ENCODE peak calls at places on chromosomes 6 and 20, in six cellular contexts. K is MM.1S, V is HCT116, M is neural progenitor cell, Y is GM23248, W is SK-N-SH. G is an unnamed sample.

GRCh38 chr6:104218132-104218531 is 641.6 kb downstream of the HACE1 start:
- DNase-seq in V (no peak), M (no peak), K (no peak), W (no peak), Y (no peak), G (peak)

GRCh38 chr20:50724851-50725721 is 6.3 kb upstream of the PARD6B start:
- DNase-seq in V (peak), W (peak), K (no peak), M (peak), Y (peak), G (peak)

GRCh38 chr6:87899499-87900147 is 148.0 kb upstream of the SPACA1 start:
- DNase-seq in K (no peak), Y (no peak), W (no peak), M (no peak), V (no peak), G (no peak)

GRCh38 chr6:10146723-10147451 is 268.0 kb downstream of the TFAP2A start:
- DNase-seq in M (peak), K (peak), V (peak), Y (peak), W (peak), G (peak)

GRCh38 chr6:26328265-26328844 is 36.6 kb upstream of the BTN3A2 start:
- DNase-seq in W (no peak), Y (no peak), M (no peak), V (no peak), K (no peak), G (no peak)

GRCh38 chr6:7424967-7425807 is 35.6 kb downstream of the RIOK1 start:
- DNase-seq in M (no peak), W (peak), V (peak), Y (peak), K (no peak), G (peak)

GRCh38 chr20:45866454-45866853 is 9.0 kb downstream of the ZSWIM3 start:
- DNase-seq in K (no peak), V (no peak), W (no peak), Y (no peak), M (no peak), G (no peak)

GRCh38 chr6:13131935-13132661 is 196.2 kb downstream of the TBC1D7 start:
- DNase-seq in M (no peak), W (no peak), V (no peak), K (no peak), Y (no peak), G (no peak)

GRCh38 chr6:150567360-150567759 is 32.3 kb upstream of the PLEKHG1 start:
- DNase-seq in K (no peak), V (no peak), Y (no peak), M (no peak), W (no peak), G (no peak)

GRCh38 chr20:8131598-8132014 is 460 bp upstream of the PLCB1 start:
- DNase-seq in W (no peak), Y (peak), M (no peak), K (peak), V (no peak), G (peak)

GRCh38 chr20:44581515-44581914 is 864 bp upstream of the PKIG start:
- DNase-seq in W (no peak), M (no peak), V (no peak), K (no peak), Y (no peak), G (no peak)

GRCh38 chr20:44580581-44581268 is 1.7 kb upstream of the PKIG start:
- DNase-seq in K (no peak), Y (no peak), V (no peak), W (no peak), M (no peak), G (peak)

GRCh38 chr20:44584103-44584690 is 1.8 kb downstream of the PKIG start:
- DNase-seq in Y (no peak), W (no peak), M (no peak), K (no peak), V (no peak), G (no peak)

GRCh38 chr20:44583179-44583578 is 800 bp downstream of the PKIG start:
- DNase-seq in W (no peak), Y (peak), K (no peak), V (no peak), M (no peak), G (no peak)

DNA sequence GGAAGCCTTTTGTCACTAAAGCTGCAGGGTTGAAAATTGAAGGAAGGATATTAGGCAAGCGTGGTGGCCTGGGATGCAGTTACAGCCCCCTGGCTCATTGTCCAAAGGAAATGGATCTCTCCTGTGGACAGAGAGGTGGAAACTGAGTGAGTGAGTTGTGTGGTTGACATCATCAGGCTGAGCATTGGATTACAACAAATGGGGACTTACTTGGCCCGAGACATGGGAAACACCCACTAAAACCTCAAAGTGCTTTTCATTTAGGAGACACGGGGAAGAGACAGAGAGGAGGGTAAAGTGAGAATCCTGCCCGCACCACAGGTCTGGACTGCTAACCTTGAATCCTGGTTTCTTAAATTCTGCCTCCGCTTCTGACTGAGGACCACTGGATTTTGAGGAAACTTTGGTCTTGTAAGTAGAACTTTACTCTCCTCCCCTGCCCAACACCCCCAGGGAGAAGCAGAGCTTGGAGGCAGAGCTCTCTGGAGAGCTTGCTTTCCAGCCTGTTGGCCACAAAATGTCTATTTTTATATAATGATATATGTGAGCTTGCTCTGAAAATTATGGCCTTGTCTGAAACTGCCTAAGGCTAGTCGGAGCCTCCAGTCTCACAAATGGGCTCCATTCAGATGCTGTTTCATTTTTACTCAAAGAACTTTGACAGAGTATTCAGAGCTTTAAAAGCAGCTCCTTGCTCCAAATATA is at the start of gene PKIG:
- DNase-seq in W (no peak), V (no peak), M (peak), Y (peak), K (no peak), G (no peak)
- H3K9ac ChIP-seq in W (peak), V (no peak), M (no peak), Y (peak), K (no peak), G (no peak)

DNA sequence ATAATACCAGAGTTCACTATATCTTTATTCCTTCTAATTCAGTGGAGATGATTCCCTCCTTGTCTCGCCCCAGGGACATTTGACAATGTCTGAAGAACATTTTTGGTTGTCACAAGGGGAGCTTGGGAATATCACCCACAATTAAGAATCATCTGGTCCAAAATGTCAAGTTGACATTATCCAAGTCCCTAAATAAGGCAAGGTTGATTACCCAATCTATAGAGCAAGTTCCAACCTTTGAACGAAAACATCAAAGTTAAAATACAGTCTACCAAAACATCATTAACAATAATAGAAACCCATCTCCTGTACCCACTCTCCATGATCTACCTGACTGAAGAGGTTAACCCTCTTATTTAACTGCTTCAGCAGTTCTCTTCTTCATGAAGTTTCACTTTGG is 15.6 kb downstream of the DEK start:
- DNase-seq in K (no peak), V (no peak), W (no peak), M (no peak), Y (no peak), G (no peak)
- TF ChIP-seq EZH2phosphoT487 in K (no peak), V (no peak), W (no peak), M (no peak), Y (no peak), G (no peak)

GRCh38 chr6:154815938-154816820 is 83.0 kb downstream of the SCAF8 start:
- DNase-seq in K (no peak), W (no peak), Y (peak), M (no peak), V (no peak), G (no peak)

GRCh38 chr6:154814063-154814462 is 80.8 kb downstream of the SCAF8 start:
- DNase-seq in K (no peak), V (no peak), Y (no peak), M (no peak), W (no peak), G (no peak)
- H2AFZ ChIP-seq in K (no peak), V (no peak), Y (no peak), M (no peak), W (no peak), G (no peak)

GRCh38 chr6:27870486-27870885 is 41.7 kb downstream of the OR2B2 start:
- DNase-seq in M (no peak), W (no peak), V (no peak), Y (no peak), K (no peak), G (no peak)
- H3K9ac ChIP-seq in M (no peak), W (no peak), V (no peak), Y (no peak), K (no peak), G (no peak)

GRCh38 chr20:15739056-15739455 is 834.2 kb downstream of the KIF16B start:
- DNase-seq in V (no peak), W (no peak), M (no peak), K (no peak), Y (no peak), G (peak)
- TF ChIP-seq EZH2phosphoT487 in V (no peak), W (no peak), M (no peak), K (no peak), Y (no peak), G (no peak)

GRCh38 chr6:149319413-149319812 is 1.9 kb downstream of the TAB2 start:
- DNase-seq in M (no peak), K (no peak), Y (peak), V (no peak), W (no peak), G (no peak)

GRCh38 chr6:149316740-149317655 is 514 bp upstream of the TAB2 start:
- DNase-seq in K (peak), V (peak), M (peak), W (peak), Y (peak), G (peak)

GRCh38 chr6:149320745-149321240 is 3.3 kb downstream of the TAB2 start:
- DNase-seq in K (no peak), W (no peak), V (no peak), M (no peak), Y (peak), G (peak)

GRCh38 chr6:149317656-149318571 is at the start of gene TAB2:
- DNase-seq in V (no peak), W (peak), K (peak), Y (peak), M (no peak), G (no peak)

DNA sequence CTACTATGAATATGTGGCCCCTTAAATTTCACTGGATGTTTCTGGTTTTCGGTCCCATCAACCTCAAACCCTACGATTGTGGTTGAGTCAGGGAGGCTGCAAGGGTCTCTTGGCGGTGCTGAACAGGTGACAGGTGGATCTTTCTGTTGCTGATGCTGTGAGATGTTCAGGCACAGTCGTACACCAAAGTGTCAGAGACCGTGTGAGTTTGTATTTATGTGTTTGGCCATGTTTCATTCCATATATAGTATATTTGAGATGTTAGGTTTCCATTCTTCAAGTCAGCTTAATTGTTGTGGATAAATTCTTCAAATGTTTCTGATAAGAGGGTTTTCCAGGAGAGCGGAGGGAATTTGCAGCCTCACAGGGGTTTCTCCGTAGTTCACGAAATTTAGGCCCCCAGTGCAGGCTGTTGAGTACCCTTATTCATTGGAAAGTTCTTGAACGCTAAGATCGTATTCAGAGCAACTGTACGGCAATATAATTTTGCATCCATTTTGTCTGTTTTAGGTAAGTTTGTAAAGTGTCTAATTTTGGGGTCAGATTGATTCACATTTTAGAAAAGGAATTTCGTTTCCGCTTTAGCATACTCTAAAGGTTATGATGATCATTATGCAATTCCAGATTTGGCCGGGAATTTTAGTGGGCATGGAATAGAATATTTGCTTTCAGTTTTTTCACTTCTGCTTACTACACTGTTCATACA is 1.2 kb downstream of the TAB2 start:
- DNase-seq in K (peak), Y (peak), V (no peak), W (peak), M (peak), G (peak)
- H2AFZ ChIP-seq in K (no peak), Y (peak), V (no peak), W (no peak), M (no peak), G (no peak)

DNA sequence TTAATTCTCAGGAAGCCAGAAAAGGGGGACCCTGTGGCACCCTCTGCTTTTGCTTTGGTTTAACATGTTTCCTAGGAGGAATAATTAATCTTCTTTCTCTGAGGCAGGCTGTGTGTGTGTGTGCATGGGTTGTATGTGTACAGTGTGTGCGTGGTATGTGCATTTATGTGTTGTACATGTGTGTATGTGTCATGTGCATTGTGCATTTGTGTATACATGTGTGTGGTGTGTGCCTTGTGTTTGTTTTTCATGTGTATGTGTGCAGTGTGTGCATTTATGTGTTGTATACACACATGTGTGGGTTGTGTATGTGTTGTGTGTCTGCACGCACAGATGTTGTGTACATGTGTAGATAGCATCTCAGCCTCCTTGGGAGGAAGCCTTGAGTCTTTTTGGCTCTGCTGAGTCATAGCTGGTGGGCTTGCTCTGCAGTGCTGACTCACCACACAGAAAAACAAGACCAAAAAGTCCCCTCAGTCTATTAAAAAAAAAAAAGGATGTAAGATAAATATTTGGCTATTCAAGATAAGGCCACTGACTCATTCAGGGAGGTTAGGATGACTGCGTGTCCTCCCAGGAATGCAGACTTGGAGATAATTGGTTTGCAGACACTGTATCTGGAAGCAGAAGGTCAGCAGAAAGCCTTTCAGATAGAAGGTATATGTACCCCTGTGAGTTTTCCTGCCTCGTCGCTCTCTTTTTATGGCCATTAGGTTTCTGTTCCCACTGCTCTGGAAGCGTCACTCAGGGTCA is 58.6 kb downstream of the SYNJ2 start:
- DNase-seq in W (peak), Y (peak), M (no peak), V (peak), K (no peak), G (peak)
- H3K9ac ChIP-seq in W (peak), Y (peak), M (no peak), V (peak), K (no peak), G (peak)

GRCh38 chr6:5996701-5997419 is 9.9 kb downstream of the NRN1 start:
- DNase-seq in K (no peak), Y (peak), W (peak), V (no peak), M (peak), G (no peak)
- TF ChIP-seq EZH2phosphoT487 in K (no peak), Y (no peak), W (no peak), V (no peak), M (peak), G (no peak)

GRCh38 chr6:140736227-140736626 is 1361.8 kb upstream of the CITED2 start:
- DNase-seq in M (no peak), V (no peak), W (no peak), K (no peak), Y (no peak), G (no peak)
- H2AFZ ChIP-seq in M (no peak), V (no peak), W (no peak), K (no peak), Y (peak), G (no peak)